ENCODE peak calls at places on chromosomes 16 and 17, in eight cellular contexts. One of them, this sample, is unnamed. For H3K27me3, H3K4me1 and H3K9me3, the result is how much of the 10 kb centered on the place peaks cover.

GRCh38 chr17:49890852-49891251 is 43.0 kb upstream of the TAC4 start:
- DNase-seq in left lung: no peak
- DNase-seq in neural progenitor cell: no peak
- DNase-seq in left ventricle myocardium inferior: no peak
- DNase-seq in transverse colon: no peak
- DNase-seq in Caco-2: no peak
- DNase-seq in iPS DF 6.9: no peak
- DNase-seq in CD8-positive, alpha-beta T cell: no peak
- DNase-seq in this sample: no peak

GRCh38 chr16:56257260-56257659 is 66.0 kb downstream of the GNAO1 start:
- DNase-seq in left lung: no peak
- DNase-seq in neural progenitor cell: no peak
- DNase-seq in left ventricle myocardium inferior: peak
- DNase-seq in transverse colon: peak
- DNase-seq in Caco-2: no peak
- DNase-seq in iPS DF 6.9: no peak
- DNase-seq in CD8-positive, alpha-beta T cell: no peak
- DNase-seq in this sample: peak

GRCh38 chr16:50771366-50771765 is 29.5 kb downstream of the CYLD start:
- DNase-seq in left lung: no peak
- DNase-seq in neural progenitor cell: no peak
- DNase-seq in left ventricle myocardium inferior: no peak
- DNase-seq in transverse colon: no peak
- DNase-seq in Caco-2: no peak
- DNase-seq in iPS DF 6.9: no peak
- DNase-seq in CD8-positive, alpha-beta T cell: no peak
- DNase-seq in this sample: no peak

GRCh38 chr17:64984776-64985521 is 65.7 kb upstream of the LRRC37A3 start:
- DNase-seq in left lung: no peak
- DNase-seq in neural progenitor cell: no peak
- DNase-seq in left ventricle myocardium inferior: no peak
- DNase-seq in transverse colon: peak
- DNase-seq in Caco-2: peak
- DNase-seq in iPS DF 6.9: no peak
- DNase-seq in CD8-positive, alpha-beta T cell: peak
- DNase-seq in this sample: peak

GRCh38 chr16:11155284-11155806 is 100.7 kb downstream of the SOCS1 start:
- DNase-seq in left lung: no peak
- DNase-seq in neural progenitor cell: no peak
- DNase-seq in left ventricle myocardium inferior: no peak
- DNase-seq in transverse colon: no peak
- DNase-seq in Caco-2: no peak
- DNase-seq in iPS DF 6.9: no peak
- DNase-seq in CD8-positive, alpha-beta T cell: no peak
- DNase-seq in this sample: no peak

GRCh38 chr17:76076100-76076764 is 1.7 kb downstream of the GALR2 start:
- DNase-seq in left lung: no peak
- DNase-seq in neural progenitor cell: peak
- DNase-seq in left ventricle myocardium inferior: no peak
- DNase-seq in transverse colon: no peak
- DNase-seq in Caco-2: no peak
- DNase-seq in iPS DF 6.9: no peak
- DNase-seq in CD8-positive, alpha-beta T cell: no peak
- DNase-seq in this sample: no peak

GRCh38 chr16:1181715-1182671 is 29.1 kb downstream of the CACNA1H start:
- DNase-seq in left lung: peak
- DNase-seq in neural progenitor cell: peak
- DNase-seq in left ventricle myocardium inferior: peak
- DNase-seq in transverse colon: peak
- DNase-seq in Caco-2: peak
- DNase-seq in iPS DF 6.9: no peak
- DNase-seq in CD8-positive, alpha-beta T cell: no peak
- DNase-seq in this sample: peak

GRCh38 chr17:75105269-75106080 is 4.3 kb upstream of the ARMC7 start:
- DNase-seq in left lung: peak
- DNase-seq in neural progenitor cell: peak
- DNase-seq in left ventricle myocardium inferior: no peak
- DNase-seq in transverse colon: peak
- DNase-seq in Caco-2: peak
- DNase-seq in iPS DF 6.9: no peak
- DNase-seq in CD8-positive, alpha-beta T cell: no peak
- DNase-seq in this sample: peak

GRCh38 chr16:15650698-15651161 is 685 bp downstream of the NDE1 start:
- DNase-seq in left lung: peak
- DNase-seq in neural progenitor cell: peak
- DNase-seq in left ventricle myocardium inferior: no peak
- DNase-seq in transverse colon: no peak
- DNase-seq in Caco-2: no peak
- DNase-seq in iPS DF 6.9: no peak
- DNase-seq in CD8-positive, alpha-beta T cell: no peak
- DNase-seq in this sample: no peak

GRCh38 chr17:49217651-49218413 is 7.3 kb downstream of the ABI3 start:
- DNase-seq in left lung: peak
- DNase-seq in neural progenitor cell: no peak
- DNase-seq in left ventricle myocardium inferior: peak
- DNase-seq in transverse colon: peak
- DNase-seq in Caco-2: no peak
- DNase-seq in iPS DF 6.9: no peak
- DNase-seq in CD8-positive, alpha-beta T cell: peak
- DNase-seq in this sample: peak

GRCh38 chr16:23594186-23594585 is 1.9 kb downstream of the NDUFAB1 start:
- DNase-seq in left lung: no peak
- DNase-seq in neural progenitor cell: no peak
- DNase-seq in left ventricle myocardium inferior: peak
- DNase-seq in transverse colon: no peak
- DNase-seq in Caco-2: no peak
- DNase-seq in iPS DF 6.9: no peak
- DNase-seq in CD8-positive, alpha-beta T cell: no peak
- DNase-seq in this sample: no peak
- H3K27me3 ChIP-seq in left lung: under half
- H3K27me3 ChIP-seq in neural progenitor cell: under half
- H3K27me3 ChIP-seq in left ventricle myocardium inferior: under half
- H3K27me3 ChIP-seq in transverse colon: under half
- H3K27me3 ChIP-seq in Caco-2: under half
- H3K27me3 ChIP-seq in iPS DF 6.9: under half
- H3K27me3 ChIP-seq in CD8-positive, alpha-beta T cell: under half
- H3K27me3 ChIP-seq in this sample: under half

DNA sequence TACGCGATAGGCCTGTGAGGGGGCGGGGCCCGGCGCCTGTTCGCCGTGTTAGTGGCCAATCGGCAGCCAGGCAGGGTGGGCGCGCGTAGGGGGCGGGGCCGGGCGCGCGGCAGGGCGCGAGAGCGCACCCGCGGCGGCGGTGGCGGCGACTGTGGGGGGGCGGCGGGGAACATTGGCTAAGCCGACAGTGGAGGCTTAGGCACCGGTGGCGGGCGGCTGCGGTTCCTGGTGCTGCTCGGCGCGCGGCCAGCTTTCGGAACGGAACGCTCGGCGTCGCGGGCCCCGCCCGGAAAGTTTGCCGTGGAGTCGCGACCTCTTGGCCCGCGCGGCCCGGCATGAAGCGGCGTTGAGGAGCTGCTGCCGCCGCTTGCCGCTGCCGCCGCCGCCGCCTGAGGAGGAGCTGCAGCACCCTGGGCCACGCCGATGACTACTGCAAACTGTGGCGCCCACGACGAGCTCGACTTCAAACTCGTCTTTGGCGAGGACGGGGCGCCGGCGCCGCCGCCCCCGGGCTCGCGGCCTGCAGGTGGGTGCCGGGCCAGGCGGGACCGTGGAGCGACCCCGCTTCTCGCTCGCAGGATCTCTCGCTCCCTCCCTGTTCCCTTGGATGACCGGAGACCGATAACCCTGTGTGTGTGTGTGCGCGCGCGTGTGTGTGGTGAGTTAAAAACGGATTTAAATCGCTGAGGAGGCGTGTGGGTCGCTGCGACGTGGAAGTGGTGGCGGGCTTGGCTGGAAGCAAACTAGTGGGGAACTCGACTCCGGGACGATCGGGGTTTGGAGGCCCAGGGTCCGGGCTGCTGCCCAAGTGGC is at the start of gene NFATC3:
- DNase-seq in left lung: peak
- DNase-seq in neural progenitor cell: peak
- DNase-seq in left ventricle myocardium inferior: peak
- DNase-seq in transverse colon: peak
- DNase-seq in Caco-2: peak
- DNase-seq in iPS DF 6.9: peak
- DNase-seq in CD8-positive, alpha-beta T cell: peak
- DNase-seq in this sample: peak
- H3K4me1 ChIP-seq in left lung: half or more
- H3K4me1 ChIP-seq in neural progenitor cell: under half
- H3K4me1 ChIP-seq in left ventricle myocardium inferior: half or more
- H3K4me1 ChIP-seq in transverse colon: under half
- H3K4me1 ChIP-seq in Caco-2: under half
- H3K4me1 ChIP-seq in iPS DF 6.9: under half
- H3K4me1 ChIP-seq in CD8-positive, alpha-beta T cell: half or more
- H3K4me1 ChIP-seq in this sample: under half

GRCh38 chr17:70947215-70947614 is 777.9 kb downstream of the KCNJ2 start:
- DNase-seq in left lung: no peak
- DNase-seq in neural progenitor cell: no peak
- DNase-seq in left ventricle myocardium inferior: no peak
- DNase-seq in transverse colon: no peak
- DNase-seq in Caco-2: no peak
- DNase-seq in iPS DF 6.9: no peak
- DNase-seq in CD8-positive, alpha-beta T cell: no peak
- DNase-seq in this sample: no peak

GRCh38 chr17:70945386-70945785 is 776.1 kb downstream of the KCNJ2 start:
- DNase-seq in left lung: no peak
- DNase-seq in neural progenitor cell: peak
- DNase-seq in left ventricle myocardium inferior: no peak
- DNase-seq in transverse colon: no peak
- DNase-seq in Caco-2: no peak
- DNase-seq in iPS DF 6.9: peak
- DNase-seq in CD8-positive, alpha-beta T cell: no peak
- DNase-seq in this sample: no peak

DNA sequence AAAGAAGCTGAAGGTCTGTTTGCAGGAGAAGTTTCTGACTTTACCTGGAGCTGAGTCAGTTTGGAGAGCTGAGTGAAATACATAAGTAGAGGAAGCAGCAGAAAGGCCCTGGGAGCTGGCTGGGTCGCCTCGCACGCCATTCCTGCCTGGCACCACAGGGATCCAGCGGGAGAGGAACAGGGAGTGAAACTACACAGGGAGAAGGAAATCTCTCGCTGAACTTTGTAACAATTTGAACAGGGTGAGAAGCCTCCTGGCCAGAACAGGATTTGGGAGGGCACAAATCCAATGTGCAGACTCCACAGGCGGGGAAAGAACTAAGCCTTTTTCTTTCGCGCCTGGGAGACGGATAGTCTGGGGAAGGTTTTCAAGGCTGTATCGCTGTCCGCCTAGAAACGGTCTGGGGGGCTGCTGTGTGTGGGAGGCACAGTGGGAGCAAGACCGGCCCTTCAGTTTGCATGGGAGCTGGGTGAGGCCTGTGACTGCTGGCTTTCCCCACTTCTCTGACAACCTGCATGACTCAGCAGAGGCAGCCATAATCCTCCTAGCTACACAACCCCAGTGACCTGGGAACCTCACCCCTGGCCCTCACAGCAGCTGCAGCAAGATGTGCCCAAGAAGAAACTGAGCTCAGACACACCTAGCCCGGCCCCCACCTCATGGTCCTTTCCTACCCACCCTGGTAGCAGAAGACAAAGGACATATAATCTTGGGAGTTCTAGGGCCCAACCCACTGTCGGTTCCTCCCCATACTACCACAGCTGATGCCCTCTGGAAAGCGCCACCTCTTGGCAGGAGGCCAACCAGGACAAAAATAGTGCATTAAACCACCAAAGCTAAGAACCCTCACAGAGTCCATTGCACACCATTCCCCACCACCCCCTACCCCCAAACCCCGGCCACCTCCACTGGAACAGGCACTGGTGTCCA is 778.6 kb downstream of the KCNJ2 start:
- DNase-seq in left lung: no peak
- DNase-seq in neural progenitor cell: no peak
- DNase-seq in left ventricle myocardium inferior: no peak
- DNase-seq in transverse colon: no peak
- DNase-seq in Caco-2: no peak
- DNase-seq in iPS DF 6.9: no peak
- DNase-seq in CD8-positive, alpha-beta T cell: no peak
- DNase-seq in this sample: no peak
- H3K9me3 ChIP-seq in left lung: under half
- H3K9me3 ChIP-seq in neural progenitor cell: under half
- H3K9me3 ChIP-seq in left ventricle myocardium inferior: under half
- H3K9me3 ChIP-seq in transverse colon: under half
- H3K9me3 ChIP-seq in Caco-2: under half
- H3K9me3 ChIP-seq in iPS DF 6.9: under half
- H3K9me3 ChIP-seq in CD8-positive, alpha-beta T cell: under half
- H3K9me3 ChIP-seq in this sample: under half

DNA sequence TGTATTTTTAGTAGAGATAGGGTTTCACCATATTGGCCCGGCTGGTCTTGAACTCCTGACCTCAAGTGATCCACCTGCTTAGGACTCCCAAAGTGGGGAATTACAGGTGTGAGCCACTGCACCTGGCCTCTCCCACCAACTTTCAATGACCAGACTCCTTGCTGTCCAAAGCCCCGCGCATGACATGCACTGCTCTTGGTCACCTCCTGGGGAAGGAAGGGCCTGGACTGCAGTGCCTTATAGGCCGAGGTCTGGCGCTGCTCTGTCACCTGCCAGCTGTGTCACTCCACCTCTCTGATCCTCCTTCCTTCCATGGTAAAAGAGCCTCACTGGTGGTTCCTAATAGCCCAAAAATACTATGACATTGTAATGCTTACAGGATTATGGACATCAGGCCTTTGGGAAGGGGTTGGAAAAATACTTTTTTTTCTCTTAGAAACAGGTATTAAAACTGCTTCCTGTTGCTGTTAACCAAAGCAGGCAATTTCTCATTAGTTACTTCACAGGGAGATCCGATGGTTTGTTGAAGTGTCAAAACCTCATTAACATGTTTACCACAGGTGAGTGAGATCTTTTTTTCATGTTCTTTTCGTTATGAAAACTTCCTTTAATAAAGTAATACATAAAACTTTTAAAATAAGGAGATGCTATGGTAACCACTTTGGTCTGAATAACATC is 35.4 kb downstream of the GRB7 start:
- DNase-seq in left lung: no peak
- DNase-seq in neural progenitor cell: no peak
- DNase-seq in left ventricle myocardium inferior: no peak
- DNase-seq in transverse colon: no peak
- DNase-seq in Caco-2: no peak
- DNase-seq in iPS DF 6.9: no peak
- DNase-seq in CD8-positive, alpha-beta T cell: no peak
- DNase-seq in this sample: no peak
- H3K27me3 ChIP-seq in left lung: under half
- H3K27me3 ChIP-seq in neural progenitor cell: under half
- H3K27me3 ChIP-seq in left ventricle myocardium inferior: half or more
- H3K27me3 ChIP-seq in transverse colon: under half
- H3K27me3 ChIP-seq in Caco-2: under half
- H3K27me3 ChIP-seq in iPS DF 6.9: under half
- H3K27me3 ChIP-seq in CD8-positive, alpha-beta T cell: under half
- H3K27me3 ChIP-seq in this sample: under half

GRCh38 chr17:4944554-4945175 is 3.7 kb downstream of the PFN1 start:
- DNase-seq in left lung: no peak
- DNase-seq in neural progenitor cell: no peak
- DNase-seq in left ventricle myocardium inferior: no peak
- DNase-seq in transverse colon: no peak
- DNase-seq in Caco-2: no peak
- DNase-seq in iPS DF 6.9: no peak
- DNase-seq in CD8-positive, alpha-beta T cell: no peak
- DNase-seq in this sample: no peak
- H3K4me1 ChIP-seq in left lung: half or more
- H3K4me1 ChIP-seq in neural progenitor cell: under half
- H3K4me1 ChIP-seq in left ventricle myocardium inferior: half or more
- H3K4me1 ChIP-seq in transverse colon: under half
- H3K4me1 ChIP-seq in Caco-2: under half
- H3K4me1 ChIP-seq in iPS DF 6.9: under half
- H3K4me1 ChIP-seq in CD8-positive, alpha-beta T cell: half or more
- H3K4me1 ChIP-seq in this sample: under half